ENCODE peak calls at places on chromosomes 7 and 10, in four cellular contexts. One of them, this sample, is unnamed.

GRCh38 chr7:19181634-19182033 is 36.4 kb upstream of the FERD3L start:
- DNase-seq in upper lobe of right lung: no peak
- DNase-seq in stomach: no peak
- DNase-seq in Peyer's patch: no peak
- DNase-seq in this sample: no peak

GRCh38 chr10:101075775-101076174 is 14.0 kb downstream of the KAZALD1 start:
- DNase-seq in upper lobe of right lung: no peak
- DNase-seq in stomach: no peak
- DNase-seq in Peyer's patch: no peak
- DNase-seq in this sample: no peak

GRCh38 chr7:156655983-156656382 is 15.4 kb downstream of the RNF32 start:
- DNase-seq in upper lobe of right lung: no peak
- DNase-seq in Peyer's patch: no peak
- DNase-seq in stomach: no peak
- DNase-seq in this sample: no peak

GRCh38 chr10:79025113-79025832 is 43.5 kb upstream of the ZMIZ1 start:
- DNase-seq in stomach: no peak
- DNase-seq in upper lobe of right lung: peak; percentile 58
- DNase-seq in Peyer's patch: no peak
- DNase-seq in this sample: peak; percentile 83

GRCh38 chr10:131170042-131170983 is 141.2 kb downstream of the TCERG1L start:
- DNase-seq in stomach: peak; percentile 23
- DNase-seq in Peyer's patch: no peak
- DNase-seq in upper lobe of right lung: no peak
- DNase-seq in this sample: no peak

GRCh38 chr7:69070476-69070875 is 527.8 kb upstream of the AUTS2 start:
- DNase-seq in stomach: no peak
- DNase-seq in Peyer's patch: no peak
- DNase-seq in upper lobe of right lung: no peak
- DNase-seq in this sample: no peak

GRCh38 chr10:110355181-110355831 is 50.6 kb upstream of the SMNDC1 start:
- DNase-seq in stomach: no peak
- DNase-seq in upper lobe of right lung: no peak
- DNase-seq in Peyer's patch: peak; percentile 54
- DNase-seq in this sample: no peak

GRCh38 chr7:17583786-17584185 is 285.3 kb downstream of the AHR start:
- DNase-seq in stomach: no peak
- DNase-seq in Peyer's patch: no peak
- DNase-seq in upper lobe of right lung: no peak
- DNase-seq in this sample: no peak

GRCh38 chr10:17349717-17350116 is 104.7 kb downstream of the ST8SIA6 start:
- DNase-seq in stomach: no peak
- DNase-seq in Peyer's patch: no peak
- DNase-seq in upper lobe of right lung: no peak
- DNase-seq in this sample: no peak

GRCh38 chr10:13298748-13299436 is 972 bp downstream of the PHYH start:
- DNase-seq in upper lobe of right lung: no peak
- DNase-seq in Peyer's patch: no peak
- DNase-seq in stomach: no peak
- DNase-seq in this sample: no peak

GRCh38 chr7:45259966-45260646 is 102.5 kb downstream of the RAMP3 start:
- DNase-seq in upper lobe of right lung: peak; percentile 81
- DNase-seq in Peyer's patch: peak; percentile 75
- DNase-seq in stomach: peak; percentile 55
- DNase-seq in this sample: peak; percentile 67

GRCh38 chr10:689433-690226 is at the start of gene DIP2C:
- DNase-seq in upper lobe of right lung: peak; percentile 85
- DNase-seq in stomach: peak; percentile 71
- DNase-seq in Peyer's patch: peak; percentile 66
- DNase-seq in this sample: no peak

GRCh38 chr10:25405871-25406270 is 231.1 kb downstream of the GPR158 start:
- DNase-seq in Peyer's patch: no peak
- DNase-seq in stomach: no peak
- DNase-seq in upper lobe of right lung: no peak
- DNase-seq in this sample: no peak

GRCh38 chr10:387949-388660 is 252.8 kb downstream of the ZMYND11 start:
- DNase-seq in stomach: no peak
- DNase-seq in upper lobe of right lung: no peak
- DNase-seq in Peyer's patch: no peak
- DNase-seq in this sample: no peak

GRCh38 chr10:7417103-7417623 is 6.3 kb upstream of the SFMBT2 start:
- DNase-seq in Peyer's patch: no peak
- DNase-seq in upper lobe of right lung: no peak
- DNase-seq in stomach: no peak
- DNase-seq in this sample: peak; percentile 36

GRCh38 chr7:2209146-2209960 is 23.4 kb downstream of the MAD1L1 start:
- DNase-seq in upper lobe of right lung: peak; percentile 83
- DNase-seq in Peyer's patch: peak; percentile 77
- DNase-seq in stomach: peak; percentile 67
- DNase-seq in this sample: peak; percentile 28

GRCh38 chr7:152923711-152924110 is 164.2 kb downstream of the ACTR3B start:
- DNase-seq in upper lobe of right lung: no peak
- DNase-seq in stomach: no peak
- DNase-seq in Peyer's patch: no peak
- DNase-seq in this sample: no peak
- H3K36me3 ChIP-seq in upper lobe of right lung: no peaks in the 10 kb centered on the region
- H3K36me3 ChIP-seq in stomach: no peaks in the 10 kb centered on the region
- H3K36me3 ChIP-seq in Peyer's patch: no peaks in the 10 kb centered on the region
- H3K36me3 ChIP-seq in this sample: no peaks in the 10 kb centered on the region

DNA sequence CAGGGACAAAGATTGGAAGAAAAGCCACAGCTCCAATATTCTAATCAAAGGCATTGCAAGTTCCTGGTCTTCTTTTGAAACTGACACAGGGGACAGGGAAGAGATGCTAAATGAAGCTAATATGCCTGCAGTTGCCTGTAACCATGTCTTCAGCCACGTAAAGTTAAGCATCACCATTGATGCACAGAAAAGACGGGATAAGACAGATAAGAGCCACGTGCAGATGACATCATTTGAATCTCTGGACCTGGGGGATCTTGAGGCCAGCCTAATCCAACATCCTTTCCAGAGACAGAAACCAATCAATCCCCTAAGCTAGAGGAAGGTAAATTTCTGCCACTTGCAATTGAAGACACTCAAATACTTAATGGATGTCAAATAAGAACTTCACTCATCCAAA is 93.4 kb downstream of the PIP4K2A start:
- DNase-seq in stomach: no peak
- DNase-seq in Peyer's patch: no peak
- DNase-seq in upper lobe of right lung: no peak
- DNase-seq in this sample: no peak
- H3K4me1 ChIP-seq in stomach: peaks cover 25% of the 10 kb centered on the region
- H3K4me1 ChIP-seq in Peyer's patch: no peaks in the 10 kb centered on the region
- H3K4me1 ChIP-seq in upper lobe of right lung: peaks cover 93% of the 10 kb centered on the region
- H3K4me1 ChIP-seq in this sample: peaks cover 95% of the 10 kb centered on the region

GRCh38 chr10:91804126-91804510 is 5.9 kb downstream of the TNKS2 start:
- DNase-seq in stomach: no peak
- DNase-seq in upper lobe of right lung: no peak
- DNase-seq in Peyer's patch: no peak
- DNase-seq in this sample: no peak
- H3K36me3 ChIP-seq in stomach: peaks cover 30% of the 10 kb centered on the region
- H3K36me3 ChIP-seq in upper lobe of right lung: peaks cover 21% of the 10 kb centered on the region
- H3K36me3 ChIP-seq in Peyer's patch: no peaks in the 10 kb centered on the region
- H3K36me3 ChIP-seq in this sample: no peaks in the 10 kb centered on the region

DNA sequence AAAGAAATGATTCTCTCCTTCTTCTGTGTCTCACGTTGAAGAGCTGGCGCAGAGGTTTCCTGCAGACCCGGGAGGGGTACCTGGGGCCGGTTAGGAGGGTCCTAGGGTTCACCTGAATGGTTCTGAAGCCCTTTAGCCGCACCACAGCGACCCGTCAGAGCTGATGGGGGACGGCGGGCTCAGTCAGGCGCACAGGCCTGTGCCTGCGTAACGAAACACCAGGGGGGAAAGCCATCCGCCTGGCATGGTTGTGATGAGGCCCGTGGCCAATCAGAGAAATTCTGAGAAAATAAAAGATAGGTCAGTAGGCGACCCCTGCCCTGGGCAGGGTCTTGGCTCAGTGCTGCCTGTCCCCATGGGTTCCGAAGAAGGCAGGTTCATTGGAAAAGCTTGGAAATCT is 35.6 kb downstream of the FAM20C start:
- DNase-seq in upper lobe of right lung: no peak
- DNase-seq in Peyer's patch: no peak
- DNase-seq in stomach: no peak
- DNase-seq in this sample: no peak
- H3K4me1 ChIP-seq in upper lobe of right lung: peaks cover 4% of the 10 kb centered on the region
- H3K4me1 ChIP-seq in Peyer's patch: no peaks in the 10 kb centered on the region
- H3K4me1 ChIP-seq in stomach: peaks cover 48% of the 10 kb centered on the region
- H3K4me1 ChIP-seq in this sample: no peaks in the 10 kb centered on the region

DNA sequence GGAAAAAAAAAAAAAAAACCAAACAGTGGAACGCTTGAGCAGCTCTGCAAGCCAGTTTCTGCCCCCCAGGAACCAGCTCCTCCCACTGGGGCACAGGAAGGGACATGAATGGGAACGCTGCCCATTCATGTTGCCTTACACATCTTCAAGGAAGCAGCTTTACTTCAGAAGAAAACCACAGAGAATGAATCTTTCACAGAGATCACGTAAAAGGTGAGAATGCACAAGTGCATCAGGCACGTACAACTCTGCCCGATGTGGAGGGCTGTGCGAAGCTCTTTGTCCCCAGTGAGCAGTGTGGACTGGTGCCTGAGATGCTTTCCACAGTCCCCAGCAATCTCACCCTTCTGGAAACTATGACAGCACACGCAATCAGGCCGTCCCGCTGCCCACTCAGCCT is 106.2 kb downstream of the DLG5 start:
- DNase-seq in stomach: no peak
- DNase-seq in Peyer's patch: no peak
- DNase-seq in upper lobe of right lung: no peak
- DNase-seq in this sample: no peak
- H3K36me3 ChIP-seq in stomach: peaks cover 100% of the 10 kb centered on the region
- H3K36me3 ChIP-seq in Peyer's patch: no peaks in the 10 kb centered on the region
- H3K36me3 ChIP-seq in upper lobe of right lung: peaks cover 61% of the 10 kb centered on the region
- H3K36me3 ChIP-seq in this sample: no peaks in the 10 kb centered on the region

GRCh38 chr7:128166603-128167315 is 74.3 kb upstream of the LEP start:
- DNase-seq in stomach: no peak
- DNase-seq in Peyer's patch: peak; percentile 41
- DNase-seq in upper lobe of right lung: no peak
- DNase-seq in this sample: no peak
- H3K4me1 ChIP-seq in stomach: peaks cover 26% of the 10 kb centered on the region
- H3K4me1 ChIP-seq in Peyer's patch: no peaks in the 10 kb centered on the region
- H3K4me1 ChIP-seq in upper lobe of right lung: peaks cover 19% of the 10 kb centered on the region
- H3K4me1 ChIP-seq in this sample: peaks cover 13% of the 10 kb centered on the region

GRCh38 chr10:89182894-89183293 is 24.2 kb downstream of the CH25H start:
- DNase-seq in Peyer's patch: no peak
- DNase-seq in upper lobe of right lung: no peak
- DNase-seq in stomach: no peak
- DNase-seq in this sample: no peak
- H3K36me3 ChIP-seq in Peyer's patch: no peaks in the 10 kb centered on the region
- H3K36me3 ChIP-seq in upper lobe of right lung: no peaks in the 10 kb centered on the region
- H3K36me3 ChIP-seq in stomach: no peaks in the 10 kb centered on the region
- H3K36me3 ChIP-seq in this sample: no peaks in the 10 kb centered on the region

GRCh38 chr10:124644771-124645170 is 99.4 kb downstream of the FAM53B start:
- DNase-seq in upper lobe of right lung: no peak
- DNase-seq in Peyer's patch: no peak
- DNase-seq in stomach: no peak
- DNase-seq in this sample: no peak

GRCh38 chr10:124647421-124648130 is 96.6 kb downstream of the FAM53B start:
- DNase-seq in stomach: peak; percentile 65
- DNase-seq in Peyer's patch: peak; percentile 93
- DNase-seq in upper lobe of right lung: peak; percentile 85
- DNase-seq in this sample: peak; percentile 86

GRCh38 chr10:124646483-124647352 is 97.5 kb downstream of the FAM53B start:
- DNase-seq in Peyer's patch: peak; percentile 92
- DNase-seq in upper lobe of right lung: peak; percentile 85
- DNase-seq in stomach: peak; percentile 88
- DNase-seq in this sample: no peak

GRCh38 chr10:124644281-124644680 is 99.9 kb downstream of the FAM53B start:
- DNase-seq in stomach: no peak
- DNase-seq in Peyer's patch: no peak
- DNase-seq in upper lobe of right lung: no peak
- DNase-seq in this sample: no peak

DNA sequence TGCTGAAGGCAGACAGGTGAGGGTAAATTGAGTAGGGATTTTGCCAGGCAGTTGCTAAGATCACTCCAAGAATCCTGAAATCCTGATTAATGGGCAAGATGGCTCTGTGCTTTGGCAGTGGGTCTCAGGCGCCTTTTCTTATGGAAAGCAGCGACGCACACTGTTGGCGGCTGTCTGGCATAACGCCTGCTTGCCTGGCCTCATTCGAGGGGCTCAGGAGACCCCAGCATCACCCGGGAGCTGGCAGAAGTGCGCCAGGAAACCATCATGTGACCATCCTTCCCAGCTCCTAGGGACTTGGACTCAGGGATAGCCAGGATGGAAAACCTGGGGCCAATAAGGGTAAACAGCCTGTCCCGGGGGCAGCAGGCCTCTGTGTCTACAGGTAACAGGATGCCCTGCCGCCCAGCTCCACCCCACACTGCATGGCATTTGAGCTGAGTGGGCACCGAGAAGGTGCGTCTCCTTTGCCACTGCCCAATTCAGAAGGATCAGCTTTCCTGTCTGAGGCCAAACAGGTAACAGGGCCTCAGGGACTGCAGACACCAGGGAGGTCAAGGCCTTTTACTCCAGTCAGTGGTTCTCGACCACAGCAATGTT is 98.6 kb downstream of the FAM53B start:
- DNase-seq in upper lobe of right lung: no peak
- DNase-seq in Peyer's patch: no peak
- DNase-seq in stomach: no peak
- DNase-seq in this sample: no peak
- H3K4me1 ChIP-seq in upper lobe of right lung: peaks cover 74% of the 10 kb centered on the region
- H3K4me1 ChIP-seq in Peyer's patch: peaks cover 21% of the 10 kb centered on the region
- H3K4me1 ChIP-seq in stomach: peaks cover 70% of the 10 kb centered on the region
- H3K4me1 ChIP-seq in this sample: peaks cover 90% of the 10 kb centered on the region

GRCh38 chr7:103314849-103315248 is 17.6 kb downstream of the PMPCB start:
- DNase-seq in stomach: no peak
- DNase-seq in Peyer's patch: no peak
- DNase-seq in upper lobe of right lung: no peak
- DNase-seq in this sample: no peak

GRCh38 chr7:103317009-103317408 is 19.8 kb downstream of the PMPCB start:
- DNase-seq in stomach: no peak
- DNase-seq in Peyer's patch: no peak
- DNase-seq in upper lobe of right lung: no peak
- DNase-seq in this sample: no peak

GRCh38 chr7:103316378-103316941 is 19.2 kb downstream of the PMPCB start:
- DNase-seq in stomach: no peak
- DNase-seq in Peyer's patch: no peak
- DNase-seq in upper lobe of right lung: no peak
- DNase-seq in this sample: no peak
- H3K36me3 ChIP-seq in stomach: peaks cover 100% of the 10 kb centered on the region
- H3K36me3 ChIP-seq in Peyer's patch: no peaks in the 10 kb centered on the region
- H3K36me3 ChIP-seq in upper lobe of right lung: peaks cover 99% of the 10 kb centered on the region
- H3K36me3 ChIP-seq in this sample: peaks cover 59% of the 10 kb centered on the region

DNA sequence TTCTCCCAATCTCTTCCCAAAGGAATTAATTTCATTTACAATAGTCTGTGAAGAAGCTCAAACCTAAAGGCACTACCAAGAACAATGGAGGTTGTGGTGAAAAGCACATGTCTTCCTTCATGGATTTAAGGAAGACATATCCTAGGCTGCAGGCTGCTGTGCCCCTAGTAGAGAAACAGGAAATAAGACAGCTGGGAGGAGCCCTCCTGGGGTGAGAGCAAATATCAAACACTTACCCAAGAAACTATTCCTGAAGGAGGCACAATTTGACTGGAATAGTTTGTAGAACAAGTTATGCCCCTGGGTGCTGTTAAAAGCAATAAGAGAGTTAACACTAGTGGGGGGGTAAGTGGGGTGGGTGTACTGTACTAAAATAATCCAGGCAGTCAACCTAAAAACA is 30.1 kb downstream of the PDZD8 start:
- DNase-seq in Peyer's patch: no peak
- DNase-seq in stomach: no peak
- DNase-seq in upper lobe of right lung: no peak
- DNase-seq in this sample: no peak
- H3K4me1 ChIP-seq in Peyer's patch: no peaks in the 10 kb centered on the region
- H3K4me1 ChIP-seq in stomach: peaks cover 3% of the 10 kb centered on the region
- H3K4me1 ChIP-seq in upper lobe of right lung: peaks cover 10% of the 10 kb centered on the region
- H3K4me1 ChIP-seq in this sample: peaks cover 6% of the 10 kb centered on the region

This sample was measured in CD8-positive, alpha-beta memory T cell.